ENCODE peak calls at places on chromosomes 7 and 10, in nine cellular contexts. One of them, this sample, is unnamed. For H3K4me1, the result is how much of the 10 kb centered on the place peaks cover.

GRCh38 chr10:34539533-34540315 is 275.4 kb downstream of the PARD3 start:
- DNase-seq in Panc1: no peak
- DNase-seq in heart left ventricle: no peak
- DNase-seq in pancreas: no peak
- DNase-seq in stomach: no peak
- DNase-seq in sigmoid colon: no peak
- DNase-seq in HCT116: no peak
- DNase-seq in cardiac muscle cell: no peak
- DNase-seq in GM23338: no peak
- DNase-seq in this sample: no peak

GRCh38 chr10:88793747-88794299 is 8.7 kb upstream of the LIPM start:
- DNase-seq in Panc1: no peak
- DNase-seq in HCT116: no peak
- DNase-seq in stomach: no peak
- DNase-seq in heart left ventricle: no peak
- DNase-seq in pancreas: no peak
- DNase-seq in GM23338: no peak
- DNase-seq in cardiac muscle cell: no peak
- DNase-seq in sigmoid colon: no peak
- DNase-seq in this sample: no peak

GRCh38 chr10:97127960-97128850 is 57.6 kb downstream of the SLIT1 start:
- DNase-seq in HCT116: no peak
- DNase-seq in Panc1: no peak
- DNase-seq in GM23338: no peak
- DNase-seq in heart left ventricle: no peak
- DNase-seq in sigmoid colon: peak
- DNase-seq in stomach: no peak
- DNase-seq in cardiac muscle cell: no peak
- DNase-seq in pancreas: no peak
- DNase-seq in this sample: no peak

GRCh38 chr7:66920769-66921395 is at the start of gene TMEM248:
- DNase-seq in cardiac muscle cell: peak
- DNase-seq in stomach: peak
- DNase-seq in pancreas: peak
- DNase-seq in sigmoid colon: peak
- DNase-seq in GM23338: peak
- DNase-seq in heart left ventricle: peak
- DNase-seq in Panc1: peak
- DNase-seq in HCT116: peak
- DNase-seq in this sample: peak

GRCh38 chr10:97648557-97649404 is 8.3 kb downstream of the PI4K2A start:
- DNase-seq in sigmoid colon: no peak
- DNase-seq in stomach: no peak
- DNase-seq in HCT116: peak
- DNase-seq in cardiac muscle cell: no peak
- DNase-seq in Panc1: peak
- DNase-seq in pancreas: no peak
- DNase-seq in GM23338: peak
- DNase-seq in heart left ventricle: peak
- DNase-seq in this sample: no peak

GRCh38 chr10:44704616-44705015 is 206.5 kb upstream of the TMEM72 start:
- DNase-seq in stomach: no peak
- DNase-seq in heart left ventricle: no peak
- DNase-seq in sigmoid colon: no peak
- DNase-seq in Panc1: no peak
- DNase-seq in GM23338: no peak
- DNase-seq in cardiac muscle cell: no peak
- DNase-seq in pancreas: no peak
- DNase-seq in HCT116: no peak
- DNase-seq in this sample: no peak

GRCh38 chr10:94314913-94315545 is 47.7 kb downstream of the NOC3L start:
- DNase-seq in HCT116: no peak
- DNase-seq in Panc1: no peak
- DNase-seq in cardiac muscle cell: no peak
- DNase-seq in pancreas: no peak
- DNase-seq in sigmoid colon: no peak
- DNase-seq in stomach: no peak
- DNase-seq in GM23338: peak
- DNase-seq in heart left ventricle: no peak
- DNase-seq in this sample: no peak

GRCh38 chr10:3287566-3288445 is 115.2 kb upstream of the PITRM1 start:
- DNase-seq in GM23338: peak
- DNase-seq in stomach: no peak
- DNase-seq in sigmoid colon: no peak
- DNase-seq in cardiac muscle cell: no peak
- DNase-seq in pancreas: peak
- DNase-seq in heart left ventricle: no peak
- DNase-seq in Panc1: no peak
- DNase-seq in HCT116: peak
- DNase-seq in this sample: no peak

GRCh38 chr10:11201911-11202310 is 184.2 kb downstream of the CELF2 start:
- DNase-seq in stomach: no peak
- DNase-seq in sigmoid colon: no peak
- DNase-seq in pancreas: no peak
- DNase-seq in Panc1: no peak
- DNase-seq in HCT116: no peak
- DNase-seq in GM23338: no peak
- DNase-seq in heart left ventricle: no peak
- DNase-seq in cardiac muscle cell: no peak
- DNase-seq in this sample: no peak

GRCh38 chr10:21518629-21519321 is 6.7 kb downstream of the SKIDA1 start:
- DNase-seq in pancreas: no peak
- DNase-seq in HCT116: no peak
- DNase-seq in heart left ventricle: no peak
- DNase-seq in sigmoid colon: no peak
- DNase-seq in stomach: no peak
- DNase-seq in Panc1: no peak
- DNase-seq in cardiac muscle cell: peak
- DNase-seq in GM23338: no peak
- DNase-seq in this sample: peak

GRCh38 chr10:5014936-5015335 is 11.3 kb upstream of the AKR1C2 start:
- DNase-seq in pancreas: no peak
- DNase-seq in heart left ventricle: no peak
- DNase-seq in cardiac muscle cell: no peak
- DNase-seq in stomach: no peak
- DNase-seq in HCT116: no peak
- DNase-seq in sigmoid colon: no peak
- DNase-seq in GM23338: no peak
- DNase-seq in Panc1: no peak
- DNase-seq in this sample: no peak

GRCh38 chr10:13483951-13484350 is 44.9 kb downstream of the BEND7 start:
- DNase-seq in HCT116: no peak
- DNase-seq in Panc1: no peak
- DNase-seq in cardiac muscle cell: no peak
- DNase-seq in sigmoid colon: no peak
- DNase-seq in stomach: peak
- DNase-seq in heart left ventricle: no peak
- DNase-seq in GM23338: no peak
- DNase-seq in pancreas: no peak
- DNase-seq in this sample: no peak

GRCh38 chr7:157416011-157416410 is 79.2 kb downstream of the DNAJB6 start:
- DNase-seq in cardiac muscle cell: no peak
- DNase-seq in pancreas: no peak
- DNase-seq in stomach: no peak
- DNase-seq in sigmoid colon: no peak
- DNase-seq in heart left ventricle: no peak
- DNase-seq in Panc1: no peak
- DNase-seq in HCT116: no peak
- DNase-seq in GM23338: no peak
- DNase-seq in this sample: no peak

GRCh38 chr10:83375274-83375673 is 764.0 kb upstream of the GHITM start:
- DNase-seq in pancreas: no peak
- DNase-seq in sigmoid colon: no peak
- DNase-seq in cardiac muscle cell: no peak
- DNase-seq in GM23338: no peak
- DNase-seq in stomach: no peak
- DNase-seq in Panc1: no peak
- DNase-seq in HCT116: no peak
- DNase-seq in heart left ventricle: no peak
- DNase-seq in this sample: no peak

GRCh38 chr10:80596391-80597257 is 58.9 kb downstream of the SH2D4B start:
- DNase-seq in heart left ventricle: no peak
- DNase-seq in HCT116: peak
- DNase-seq in cardiac muscle cell: peak
- DNase-seq in GM23338: peak
- DNase-seq in pancreas: no peak
- DNase-seq in stomach: peak
- DNase-seq in Panc1: peak
- DNase-seq in sigmoid colon: peak
- DNase-seq in this sample: peak
- TF ChIP-seq CTCF in heart left ventricle: peak
- TF ChIP-seq CTCF in HCT116: peak
- TF ChIP-seq CTCF in cardiac muscle cell: peak
- TF ChIP-seq CTCF in GM23338: peak
- TF ChIP-seq CTCF in pancreas: peak
- TF ChIP-seq CTCF in stomach: no peak
- TF ChIP-seq CTCF in Panc1: peak
- TF ChIP-seq CTCF in sigmoid colon: no peak
- TF ChIP-seq CTCF in this sample: peak

DNA sequence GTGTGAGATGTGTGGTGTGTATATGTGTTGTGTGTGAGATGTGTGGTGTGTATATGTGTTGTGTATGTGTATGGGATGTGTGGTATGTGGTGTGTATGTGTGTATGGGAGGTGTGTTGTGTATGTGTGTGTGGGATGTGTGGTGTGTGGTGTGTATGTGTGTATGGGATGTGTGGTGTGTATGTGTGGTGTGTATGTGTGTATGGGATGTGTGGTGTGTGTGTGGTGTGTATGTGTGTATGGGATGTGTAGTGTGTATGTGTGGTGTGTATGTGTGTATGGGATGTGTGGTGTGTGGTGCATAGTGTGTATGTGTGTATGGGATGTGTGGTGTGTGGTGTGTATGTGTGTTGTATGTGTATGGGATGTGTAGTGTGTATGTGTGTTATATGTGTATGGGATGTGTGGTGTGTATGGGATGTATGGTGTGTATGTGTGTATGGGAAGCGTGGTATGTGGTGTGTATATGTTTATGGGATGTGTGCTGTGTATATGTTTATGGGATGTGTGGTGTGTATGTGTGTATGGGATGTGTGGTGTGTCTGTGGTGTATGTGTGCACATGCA is 30.8 kb downstream of the IKZF1 start:
- DNase-seq in cardiac muscle cell: no peak
- DNase-seq in heart left ventricle: no peak
- DNase-seq in GM23338: no peak
- DNase-seq in stomach: no peak
- DNase-seq in sigmoid colon: no peak
- DNase-seq in HCT116: no peak
- DNase-seq in Panc1: no peak
- DNase-seq in pancreas: no peak
- DNase-seq in this sample: no peak
- H3K4me1 ChIP-seq in cardiac muscle cell: under half
- H3K4me1 ChIP-seq in heart left ventricle: under half
- H3K4me1 ChIP-seq in GM23338: under half
- H3K4me1 ChIP-seq in stomach: under half
- H3K4me1 ChIP-seq in sigmoid colon: under half
- H3K4me1 ChIP-seq in HCT116: under half
- H3K4me1 ChIP-seq in Panc1: under half
- H3K4me1 ChIP-seq in pancreas: under half
- H3K4me1 ChIP-seq in this sample: half or more

DNA sequence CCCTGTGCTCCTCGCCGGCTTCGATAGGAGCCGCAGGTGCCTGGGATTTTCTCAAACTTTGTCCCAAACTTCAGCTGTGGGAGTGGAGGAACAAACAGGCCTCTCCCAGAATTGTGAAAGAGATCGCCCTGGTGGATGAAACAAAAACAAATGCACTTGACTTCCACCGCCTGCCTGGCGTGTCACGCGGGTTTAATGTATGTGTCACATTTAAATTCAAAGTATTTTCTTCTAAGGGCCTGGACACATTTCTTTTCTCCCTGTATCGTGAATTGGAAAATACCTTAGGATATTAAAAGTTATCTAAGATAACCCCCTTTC is 694 bp upstream of the WASL start:
- DNase-seq in heart left ventricle: no peak
- DNase-seq in pancreas: no peak
- DNase-seq in Panc1: no peak
- DNase-seq in cardiac muscle cell: no peak
- DNase-seq in sigmoid colon: no peak
- DNase-seq in HCT116: peak
- DNase-seq in stomach: no peak
- DNase-seq in GM23338: no peak
- DNase-seq in this sample: peak
- TF ChIP-seq CTCF in heart left ventricle: peak
- TF ChIP-seq CTCF in pancreas: no peak
- TF ChIP-seq CTCF in Panc1: no peak
- TF ChIP-seq CTCF in cardiac muscle cell: peak
- TF ChIP-seq CTCF in sigmoid colon: peak
- TF ChIP-seq CTCF in HCT116: peak
- TF ChIP-seq CTCF in stomach: no peak
- TF ChIP-seq CTCF in GM23338: no peak
- TF ChIP-seq CTCF in this sample: no peak

GRCh38 chr10:132869621-132870020 is 72.7 kb downstream of the CFAP46 start:
- DNase-seq in GM23338: no peak
- DNase-seq in Panc1: no peak
- DNase-seq in stomach: peak
- DNase-seq in heart left ventricle: peak
- DNase-seq in pancreas: no peak
- DNase-seq in cardiac muscle cell: no peak
- DNase-seq in HCT116: no peak
- DNase-seq in sigmoid colon: peak
- DNase-seq in this sample: peak

GRCh38 chr10:132866601-132867381 is 75.6 kb downstream of the CFAP46 start:
- DNase-seq in GM23338: no peak
- DNase-seq in Panc1: no peak
- DNase-seq in HCT116: no peak
- DNase-seq in cardiac muscle cell: no peak
- DNase-seq in pancreas: no peak
- DNase-seq in sigmoid colon: peak
- DNase-seq in stomach: peak
- DNase-seq in heart left ventricle: no peak
- DNase-seq in this sample: peak

GRCh38 chr10:132870426-132870825 is 71.9 kb downstream of the CFAP46 start:
- DNase-seq in sigmoid colon: peak
- DNase-seq in HCT116: no peak
- DNase-seq in Panc1: no peak
- DNase-seq in GM23338: no peak
- DNase-seq in cardiac muscle cell: no peak
- DNase-seq in stomach: peak
- DNase-seq in pancreas: no peak
- DNase-seq in heart left ventricle: no peak
- DNase-seq in this sample: no peak

GRCh38 chr10:132867801-132868644 is 74.3 kb downstream of the CFAP46 start:
- DNase-seq in Panc1: no peak
- DNase-seq in cardiac muscle cell: no peak
- DNase-seq in sigmoid colon: peak
- DNase-seq in pancreas: no peak
- DNase-seq in stomach: no peak
- DNase-seq in HCT116: no peak
- DNase-seq in heart left ventricle: no peak
- DNase-seq in GM23338: no peak
- DNase-seq in this sample: peak

GRCh38 chr10:132868995-132869394 is 73.4 kb downstream of the CFAP46 start:
- DNase-seq in GM23338: no peak
- DNase-seq in Panc1: no peak
- DNase-seq in sigmoid colon: peak
- DNase-seq in stomach: no peak
- DNase-seq in heart left ventricle: no peak
- DNase-seq in pancreas: no peak
- DNase-seq in HCT116: no peak
- DNase-seq in cardiac muscle cell: no peak
- DNase-seq in this sample: peak
- H3K4me1 ChIP-seq in GM23338: under half
- H3K4me1 ChIP-seq in Panc1: under half
- H3K4me1 ChIP-seq in sigmoid colon: under half
- H3K4me1 ChIP-seq in stomach: under half
- H3K4me1 ChIP-seq in heart left ventricle: under half
- H3K4me1 ChIP-seq in pancreas: under half
- H3K4me1 ChIP-seq in HCT116: under half
- H3K4me1 ChIP-seq in cardiac muscle cell: under half
- H3K4me1 ChIP-seq in this sample: under half

GRCh38 chr7:38889872-38890432 is 19.0 kb downstream of the VPS41 start:
- DNase-seq in cardiac muscle cell: no peak
- DNase-seq in sigmoid colon: no peak
- DNase-seq in Panc1: no peak
- DNase-seq in GM23338: no peak
- DNase-seq in pancreas: no peak
- DNase-seq in HCT116: no peak
- DNase-seq in heart left ventricle: no peak
- DNase-seq in stomach: no peak
- DNase-seq in this sample: no peak
- TF ChIP-seq CTCF in cardiac muscle cell: peak
- TF ChIP-seq CTCF in sigmoid colon: no peak
- TF ChIP-seq CTCF in Panc1: peak
- TF ChIP-seq CTCF in GM23338: no peak
- TF ChIP-seq CTCF in pancreas: peak
- TF ChIP-seq CTCF in HCT116: no peak
- TF ChIP-seq CTCF in heart left ventricle: no peak
- TF ChIP-seq CTCF in stomach: no peak
- TF ChIP-seq CTCF in this sample: peak